ENCODE peak calls at places on chromosomes 3 and 15, in ten cellular contexts. S is activated T-helper 1 cell treated with Interleukin-2 at 50 U/mL for 16 hours; J is fibroblast of lung; R is GM19239; B is AG10803; Q is CD8-positive, alpha-beta T cell; C is NT2/D1; N is NB4; H is HS-5; F is cerebellum. I is an unnamed sample.
A peak's percentile ranks its signal among the peaks of the same experiment; 100 is the strongest.

GRCh38 chr3:196563721-196564225 is 4.6 kb downstream of the WDR53 start:
- DNase-seq in S (peak; percentile 4), J (peak; percentile 52), R (no peak), B (no peak), Q (no peak), C (no peak), N (peak; percentile 49), H (no peak), F (no peak), I (peak; percentile 23)

GRCh38 chr3:135009014-135009413 is 214.0 kb downstream of the EPHB1 start:
- DNase-seq in S (no peak), J (no peak), R (no peak), B (no peak), Q (no peak), C (no peak), N (no peak), H (no peak), F (no peak), I (no peak)

GRCh38 chr15:81027200-81027599 is 26.5 kb downstream of the TLNRD1 start:
- DNase-seq in S (no peak), J (peak; percentile 35), R (no peak), B (peak; percentile 37), Q (no peak), C (no peak), N (no peak), H (no peak), F (peak; percentile 60), I (no peak)

GRCh38 chr15:38129531-38130199 is 123.0 kb upstream of the SPRED1 start:
- DNase-seq in S (no peak), J (peak; percentile 100), R (no peak), B (peak; percentile 100), Q (no peak), C (no peak), N (peak; percentile 76), H (peak; percentile 99), F (no peak), I (peak; percentile 95)

GRCh38 chr15:50107591-50108408 is 11.2 kb downstream of the ATP8B4 start:
- DNase-seq in S (no peak), J (no peak), R (peak; percentile 25), B (no peak), Q (no peak), C (no peak), N (peak; percentile 96), H (no peak), F (no peak), I (no peak)

GRCh38 chr15:43317566-43318184 is 12.7 kb downstream of the LCMT2 start:
- DNase-seq in S (no peak), J (peak; percentile 21), R (no peak), B (no peak), Q (no peak), C (no peak), N (no peak), H (no peak), F (no peak), I (no peak)

GRCh38 chr3:72756900-72757299 is 91.3 kb downstream of the SHQ1 start:
- DNase-seq in S (peak; percentile 9), J (no peak), R (peak; percentile 47), B (no peak), Q (peak; percentile 54), C (no peak), N (peak; percentile 70), H (no peak), F (no peak), I (no peak)

GRCh38 chr3:109413049-109413448 is 75.7 kb upstream of the DPPA4 start:
- DNase-seq in S (no peak), J (no peak), R (no peak), B (no peak), Q (no peak), C (no peak), N (peak; percentile 2), H (no peak), F (no peak), I (peak; percentile 33)

GRCh38 chr3:111999924-112000835 is 1.5 kb downstream of the TAGLN3 start:
- DNase-seq in S (no peak), J (peak; percentile 48), R (no peak), B (no peak), Q (no peak), C (no peak), N (no peak), H (no peak), F (peak; percentile 75), I (no peak)

GRCh38 chr3:99774467-99774866 is 43.2 kb upstream of the CMSS1 start:
- DNase-seq in S (no peak), J (peak; percentile 90), R (peak; percentile 7), B (peak; percentile 89), Q (no peak), C (no peak), N (no peak), H (no peak), F (no peak), I (peak; percentile 53)

GRCh38 chr15:66402885-66403284 is 16.2 kb downstream of the MAP2K1 start:
- DNase-seq in S (no peak), J (no peak), R (no peak), B (no peak), Q (no peak), C (no peak), N (no peak), H (no peak), F (no peak), I (no peak)

GRCh38 chr15:31207246-31207645 is 105.7 kb upstream of the TRPM1 start:
- DNase-seq in S (no peak), J (no peak), R (no peak), B (no peak), Q (peak; percentile 62), C (no peak), N (no peak), H (no peak), F (no peak), I (no peak)

GRCh38 chr3:104273046-104273649 is 1093.6 kb upstream of the ALCAM start:
- DNase-seq in S (no peak), J (peak; percentile 32), R (no peak), B (peak; percentile 61), Q (no peak), C (peak; percentile 8), N (peak; percentile 6), H (no peak), F (no peak), I (peak; percentile 52)

GRCh38 chr3:181844227-181844626 is 132.5 kb downstream of the SOX2 start:
- DNase-seq in S (no peak), J (no peak), R (no peak), B (no peak), Q (no peak), C (no peak), N (no peak), H (no peak), F (no peak), I (no peak)

GRCh38 chr15:65916664-65917406 is 47.5 kb downstream of the RAB11A start:
- DNase-seq in S (no peak), J (peak; percentile 65), R (peak; percentile 60), B (peak; percentile 64), Q (no peak), C (peak; percentile 69), N (peak; percentile 53), H (no peak), F (peak; percentile 80), I (peak; percentile 82)

GRCh38 chr3:42795621-42796181 is 8.6 kb downstream of the HIGD1A start:
- DNase-seq in S (no peak), J (no peak), R (no peak), B (no peak), Q (no peak), C (no peak), N (no peak), H (no peak), F (no peak), I (no peak)

GRCh38 chr3:48997102-48997637 is 7.1 kb downstream of the P4HTM start:
- DNase-seq in S (no peak), J (no peak), R (no peak), B (no peak), Q (no peak), C (no peak), N (no peak), H (no peak), F (no peak), I (no peak)

I was measured in mesenchymal stem cell.